ENCODE peak calls at places on chromosome 22, in nine cellular contexts. I is chondrocyte; S is substantia nigra; R is CD4-positive, alpha-beta T cell; O is Calu3; N is IMR-90; G is NB4; D is activated naive CD8-positive, alpha-beta T cell treated with anti-CD3 and anti-CD28 coated beads for 36 hours; M is NCI-H524 treated with DMSO at 0.1 percent for 48 hours. L is an unnamed sample.

GRCh38 chr22:22770280-22770871 is 117.2 kb upstream of the IGLL5 start:
- DNase-seq in N (no peak), G (peak), R (peak), S (peak), M (no peak), D (peak), O (peak), I (no peak), L (no peak)

GRCh38 chr22:19514831-19515565 is 9.2 kb downstream of the CLDN5 start:
- DNase-seq in N (peak), I (peak), M (peak), O (no peak), D (no peak), R (no peak), S (no peak), G (no peak), L (no peak)

GRCh38 chr22:49301398-49302149 is 526.1 kb downstream of the BRD1 start:
- DNase-seq in N (no peak), D (no peak), G (no peak), I (peak), S (no peak), M (no peak), R (no peak), O (no peak), L (no peak)

GRCh38 chr22:46393791-46394333 is 58.3 kb downstream of the TRMU start:
- DNase-seq in D (no peak), O (no peak), R (no peak), I (peak), S (no peak), N (no peak), M (no peak), G (no peak), L (no peak)

GRCh38 chr22:49403102-49403501 is 424.6 kb downstream of the BRD1 start:
- DNase-seq in S (no peak), I (peak), G (no peak), N (no peak), O (no peak), M (no peak), R (no peak), D (no peak), L (no peak)

GRCh38 chr22:36197601-36198146 is 3.9 kb downstream of the APOL4 start:
- DNase-seq in R (no peak), I (no peak), G (peak), D (peak), O (no peak), S (no peak), N (no peak), M (no peak), L (no peak)

GRCh38 chr22:20037419-20037818 is 16.5 kb downstream of the TANGO2 start:
- DNase-seq in S (no peak), O (no peak), D (no peak), M (no peak), I (no peak), N (no peak), R (no peak), G (no peak), L (no peak)

GRCh38 chr22:45587638-45588481 is 83.8 kb upstream of the ATXN10 start:
- DNase-seq in N (peak), D (no peak), S (no peak), I (no peak), G (no peak), R (no peak), O (no peak), M (no peak), L (no peak)

GRCh38 chr22:24683671-24684070 is 80.7 kb downstream of the GGT1 start:
- DNase-seq in N (peak), O (no peak), D (no peak), G (no peak), R (no peak), I (no peak), M (no peak), S (no peak), L (no peak)

L was measured in esophagus squamous epithelium.